ENCODE peak calls at places on chromosomes 2 and 18, in four cellular contexts. Q is IMR-90, D is GM12878, Z is K562. M is an unnamed sample.

GRCh38 chr2:69169990-69170389 is 157.0 kb downstream of the ANTXR1 start:
- DNase-seq in Q (no peak), D (no peak), Z (no peak), M (no peak)

GRCh38 chr2:86038291-86039081 is 67.2 kb downstream of the POLR1A start:
- DNase-seq in Q (no peak), D (no peak), Z (no peak), M (peak; percentile 20)

GRCh38 chr2:21032338-21033236 is 11.3 kb downstream of the APOB start:
- DNase-seq in Q (no peak), D (no peak), Z (no peak), M (no peak)

GRCh38 chr2:24857741-24858140 is 62.3 kb downstream of the ADCY3 start:
- DNase-seq in Q (no peak), D (no peak), Z (no peak), M (no peak)

GRCh38 chr2:9712263-9712662 is 81.5 kb upstream of the YWHAQ start:
- DNase-seq in Q (no peak), D (no peak), Z (peak; percentile 36), M (no peak)

GRCh38 chr2:11102956-11103860 is 52.1 kb upstream of the SLC66A3 start:
- DNase-seq in Q (no peak), D (no peak), Z (no peak), M (no peak)

GRCh38 chr2:85852979-85853498 is 35.8 kb downstream of the ST3GAL5 start:
- DNase-seq in Q (no peak), D (peak; percentile 88), Z (no peak), M (no peak)

GRCh38 chr18:28013064-28013463 is 163.9 kb downstream of the CDH2 start:
- DNase-seq in Q (peak; percentile 23), D (no peak), Z (no peak), M (peak; percentile 16)

GRCh38 chr2:191665286-191665685 is 12.7 kb upstream of the NABP1 start:
- DNase-seq in Q (peak; percentile 82), D (no peak), Z (no peak), M (peak; percentile 48)

GRCh38 chr2:167438206-167438605 is 549.9 kb downstream of the XIRP2 start:
- DNase-seq in Q (peak; percentile 67), D (no peak), Z (no peak), M (peak; percentile 56)

GRCh38 chr2:127157651-127158460 is 50.9 kb upstream of the BIN1 start:
- DNase-seq in Q (no peak), D (no peak), Z (peak; percentile 22), M (no peak)

GRCh38 chr2:202337133-202337532 is 39.0 kb upstream of the BMPR2 start:
- DNase-seq in Q (no peak), D (no peak), Z (peak; percentile 9), M (peak; percentile 19)

GRCh38 chr2:181656450-181657261 is at the start of gene CERKL:
- DNase-seq in Q (peak; percentile 2), D (no peak), Z (no peak), M (no peak)

GRCh38 chr2:160574472-160575140 is 81.0 kb upstream of the RBMS1 start:
- DNase-seq in Q (peak; percentile 87), D (no peak), Z (no peak), M (no peak)

GRCh38 chr18:78607784-78608183 is 371.8 kb upstream of the SALL3 start:
- DNase-seq in Q (no peak), D (no peak), Z (no peak), M (no peak)

GRCh38 chr2:79935771-79936657 is 368.5 kb downstream of the LRRTM1 start:
- DNase-seq in Q (peak; percentile 84), D (no peak), Z (peak; percentile 64), M (peak; percentile 12)

GRCh38 chr2:127413200-127413599 is 5.0 kb upstream of the PROC start:
- DNase-seq in Q (no peak), D (no peak), Z (no peak), M (no peak)

GRCh38 chr18:56112984-56113383 is 525.0 kb upstream of the TCF4 start:
- DNase-seq in Q (no peak), D (peak; percentile 4), Z (no peak), M (no peak)

GRCh38 chr2:24477229-24477628 is 13.8 kb upstream of the NCOA1 start:
- DNase-seq in Q (no peak), D (no peak), Z (peak; percentile 49), M (no peak)

GRCh38 chr2:11750422-11750821 is 4.0 kb downstream of the LPIN1 start:
- DNase-seq in Q (no peak), D (peak; percentile 70), Z (no peak), M (no peak)

GRCh38 chr18:74440808-74441427 is 16.2 kb downstream of the DIPK1C start:
- DNase-seq in Q (no peak), D (no peak), Z (no peak), M (no peak)

GRCh38 chr2:162103443-162104009 is 29.5 kb upstream of the DPP4 start:
- DNase-seq in Q (peak; percentile 29), D (no peak), Z (no peak), M (no peak)

GRCh38 chr2:201798252-201798918 is 8.0 kb upstream of the CDK15 start:
- DNase-seq in Q (peak; percentile 96), D (no peak), Z (no peak), M (peak; percentile 42)

DNA sequence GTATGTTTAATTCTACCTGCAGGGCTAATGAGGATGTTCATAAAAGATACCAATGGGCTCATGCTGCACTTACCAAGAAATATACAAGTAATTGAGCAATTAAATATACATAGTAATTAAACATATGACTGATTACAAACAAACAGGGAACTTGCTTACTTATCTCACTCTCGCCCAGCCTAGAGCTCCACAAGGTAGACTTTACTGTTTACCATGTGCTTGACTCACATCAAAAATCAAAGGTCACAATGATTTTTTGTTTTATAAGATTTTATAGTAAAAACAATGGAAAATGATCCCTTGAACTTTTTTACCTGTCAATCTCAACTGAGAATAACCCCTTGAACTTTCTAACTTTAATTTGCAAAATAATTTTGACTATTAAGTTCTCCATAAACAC is 1395.1 kb downstream of the SUCLG1 start:
- DNase-seq in Q (no peak), D (no peak), Z (no peak), M (no peak)
- TF ChIP-seq CTCF in Q (no peak), D (no peak), Z (no peak), M (no peak)

DNA sequence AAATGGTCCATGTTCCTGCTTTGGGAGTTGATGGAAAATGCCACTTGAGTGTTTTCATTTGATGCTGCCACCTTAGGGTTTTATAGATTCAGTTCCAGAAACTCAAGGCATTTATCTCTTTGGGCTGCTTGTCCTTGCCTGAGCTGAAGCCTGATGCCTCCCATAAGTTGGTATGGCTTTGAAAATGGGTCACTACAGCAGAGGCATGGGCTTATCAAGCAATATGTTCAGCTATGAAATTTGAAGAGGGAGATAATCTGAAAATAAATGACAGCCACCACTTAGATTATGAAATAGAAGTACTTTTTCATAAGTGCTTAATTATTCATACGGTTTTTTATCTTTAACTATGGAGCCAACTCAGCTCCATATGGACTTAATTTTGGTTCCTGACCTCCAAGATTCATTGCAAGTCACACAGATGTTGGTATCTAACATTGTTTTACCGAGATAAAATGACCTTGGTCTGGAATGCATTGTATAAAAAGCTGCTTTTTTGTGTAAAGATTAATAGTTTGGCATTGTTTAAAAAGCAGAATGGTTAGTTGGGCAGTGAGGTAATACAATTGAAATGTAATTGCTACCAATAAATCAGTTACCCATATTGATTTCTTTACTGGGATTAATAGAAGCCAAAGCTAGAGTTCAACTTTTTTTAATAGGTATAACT is 4.5 kb downstream of the SLC14A1 start:
- DNase-seq in Q (peak; percentile 56), D (no peak), Z (no peak), M (no peak)
- TF ChIP-seq FOS in Q (no peak), D (no peak), Z (no peak), M (no peak)

DNA sequence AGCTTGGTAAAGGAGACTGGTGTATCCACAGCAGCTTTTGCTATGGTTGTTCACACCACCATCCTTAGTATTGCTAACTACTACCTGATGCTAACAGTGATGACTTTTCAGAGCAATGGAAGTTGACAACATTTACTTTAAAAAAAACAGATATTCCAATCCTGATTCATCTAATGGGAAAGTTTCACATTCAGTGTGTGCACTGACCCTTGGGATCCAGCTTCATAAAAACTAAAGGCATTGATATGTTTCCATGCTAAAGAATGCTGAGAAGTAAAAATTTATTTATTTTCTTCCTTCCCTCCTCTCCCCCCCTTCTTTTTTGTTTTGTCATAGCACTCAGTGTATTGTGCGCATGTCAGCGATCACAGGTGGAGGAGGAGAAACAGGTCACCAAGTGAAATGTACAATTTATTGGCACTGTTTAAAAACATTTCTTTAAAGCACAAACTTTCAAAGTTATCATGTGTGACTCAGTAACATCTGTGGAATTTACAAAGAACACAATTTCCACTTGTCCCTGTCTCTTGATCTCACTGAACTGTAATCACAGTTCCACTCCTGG is 229.9 kb downstream of the ALK start:
- DNase-seq in Q (no peak), D (no peak), Z (no peak), M (no peak)
- TF ChIP-seq CTCF in Q (no peak), D (no peak), Z (no peak), M (no peak)

GRCh38 chr2:171968509-171968908 is 31.2 kb upstream of the METAP1D start:
- DNase-seq in Q (no peak), D (no peak), Z (no peak), M (no peak)
- TF ChIP-seq FOS in Q (no peak), D (no peak), Z (no peak), M (no peak)

GRCh38 chr2:134718095-134718955 is 475 bp downstream of the TMEM163 start:
- DNase-seq in Q (no peak), D (no peak), Z (no peak), M (peak; percentile 35)

GRCh38 chr2:134721596-134721995 is 2.8 kb upstream of the TMEM163 start:
- DNase-seq in Q (no peak), D (no peak), Z (no peak), M (no peak)

GRCh38 chr2:134718956-134719814 is at the start of gene TMEM163:
- DNase-seq in Q (no peak), D (no peak), Z (no peak), M (no peak)

GRCh38 chr2:134724341-134724740 is 5.5 kb upstream of the TMEM163 start:
- DNase-seq in Q (no peak), D (no peak), Z (no peak), M (no peak)

DNA sequence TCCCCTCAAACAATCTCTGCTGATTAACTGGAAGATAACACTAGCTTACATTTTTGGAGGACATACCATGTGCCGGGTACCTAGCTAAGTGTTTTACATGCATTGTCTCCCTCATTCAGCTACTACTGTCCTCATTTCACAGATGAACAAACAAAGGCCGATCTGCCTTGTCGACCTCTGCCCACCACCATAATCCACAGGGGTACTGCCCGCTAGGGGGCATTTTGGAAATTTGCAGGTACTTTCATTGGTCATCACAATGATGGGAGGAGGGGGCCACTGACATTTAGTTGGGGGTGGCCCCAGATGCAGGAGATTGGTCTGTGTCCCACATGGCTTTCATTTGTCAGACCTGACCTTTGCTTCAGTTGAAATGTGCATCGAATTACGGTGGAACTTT is 3.9 kb upstream of the TMEM163 start:
- DNase-seq in Q (no peak), D (no peak), Z (no peak), M (no peak)
- TF ChIP-seq CTCF in Q (peak; percentile 1), D (no peak), Z (peak; percentile 1), M (peak; percentile 34)

DNA sequence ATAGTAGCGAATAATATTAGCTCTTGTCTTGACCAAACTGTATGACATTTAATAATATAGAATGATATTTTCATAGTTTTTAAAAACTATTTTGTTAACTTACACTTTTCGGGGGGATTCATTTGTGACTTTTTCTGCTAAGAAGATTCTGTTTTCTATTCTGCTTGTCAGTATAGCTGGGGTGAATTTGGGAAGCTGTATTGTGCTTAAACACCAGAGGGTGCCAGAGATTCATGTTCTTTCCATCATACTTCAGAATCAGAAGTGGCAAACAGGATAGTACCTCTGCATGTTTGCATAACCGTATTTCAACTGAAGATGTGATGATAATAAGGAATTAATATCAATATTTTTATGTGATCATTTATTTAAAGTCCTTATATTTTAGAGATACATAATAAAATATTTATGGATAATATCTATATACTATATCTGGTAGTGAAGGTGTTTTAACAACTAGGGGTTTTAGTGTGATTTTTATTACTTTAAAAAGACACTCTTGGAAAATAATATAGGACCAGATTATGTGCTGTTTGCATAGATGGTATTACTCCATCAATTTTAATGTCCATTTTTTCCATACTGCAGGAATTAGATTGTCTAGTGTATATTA is 81.0 kb downstream of the TAF4B start:
- DNase-seq in Q (peak; percentile 63), D (peak; percentile 24), Z (peak; percentile 68), M (peak; percentile 70)
- TF ChIP-seq FOS in Q (no peak), D (no peak), Z (no peak), M (no peak)

M was measured in endothelial cell of umbilical vein.